ENCODE peak calls at places on chromosomes 16 and 17, in nine cellular contexts. H is head of caudate nucleus; S is stimulated activated CD4-positive, alpha-beta T cell treated with anti-CD3 and anti-CD28 coated beads, Interleukin-1b, Interleukin-23, amount 100 ng/mL, for 48 hours; E is activated CD4-positive, alpha-beta T cell treated with anti-CD3 and anti-CD28 coated beads for 24 hours; B is left lung; D is NCI-H748 treated with DMSO at 0.1 percent for 48 hours; M is RWPE1; A is HL-60; Q is sigmoid colon. R is an unnamed sample.

GRCh38 chr17:74391771-74392170 is 24.5 kb downstream of the GPR142 start:
- DNase-seq in H (no peak), E (no peak), A (no peak), Q (no peak), D (no peak), B (no peak), S (no peak), M (no peak), R (peak; percentile 71)

GRCh38 chr17:28347261-28347891 is 10.0 kb downstream of the POLDIP2 start:
- DNase-seq in H (no peak), B (no peak), D (no peak), A (no peak), M (peak; percentile 83), S (no peak), Q (no peak), E (no peak), R (no peak)

GRCh38 chr17:45234641-45235040 is 13.0 kb downstream of the FMNL1 start:
- DNase-seq in B (peak; percentile 30), H (peak; percentile 37), Q (no peak), M (no peak), E (no peak), A (no peak), D (peak; percentile 43), S (peak; percentile 44), R (peak; percentile 45)

GRCh38 chr17:7755095-7755890 is 37.7 kb downstream of the DNAH2 start:
- DNase-seq in E (no peak), Q (no peak), H (no peak), A (no peak), D (no peak), M (peak; percentile 65), B (no peak), S (no peak), R (no peak)

GRCh38 chr17:80212962-80213650 is 7.0 kb downstream of the SGSH start:
- DNase-seq in Q (no peak), A (peak; percentile 45), E (no peak), H (peak; percentile 77), M (no peak), B (peak; percentile 86), S (no peak), D (no peak), R (no peak)

GRCh38 chr17:81405382-81406005 is 10.2 kb downstream of the BAHCC1 start:
- DNase-seq in D (no peak), Q (peak; percentile 93), A (no peak), S (no peak), B (no peak), H (no peak), E (no peak), M (no peak), R (no peak)

GRCh38 chr17:79993390-79994221 is 42.1 kb downstream of the TBC1D16 start:
- DNase-seq in D (no peak), B (peak; percentile 92), A (peak; percentile 82), M (peak; percentile 88), Q (peak; percentile 96), H (no peak), S (peak; percentile 84), E (no peak), R (no peak)

GRCh38 chr16:25143898-25144297 is 32.4 kb downstream of the LCMT1 start:
- DNase-seq in D (no peak), H (no peak), M (no peak), Q (no peak), A (no peak), E (no peak), B (no peak), S (no peak), R (peak; percentile 70)

GRCh38 chr17:63498621-63499195 is 21.8 kb downstream of the ACE start:
- DNase-seq in E (no peak), H (no peak), S (no peak), A (no peak), M (no peak), B (no peak), D (no peak), Q (no peak), R (no peak)